ENCODE peak calls at places on chromosomes 16 and 17, in ten cellular contexts. Q is dermis blood vessel endothelial cell; S is naive thymus-derived CD8-positive, alpha-beta T cell; E is EH; C is DMS79 treated with DMSO at 0.1 percent for 48 hours; M is stomach; I is T-helper 2 cell; W is glomerular endothelial cell; Y is GF-D8; X is SJSA1. U is an unnamed sample.

GRCh38 chr16:75138636-75139035 is 9.7 kb upstream of the ZFP1 start:
- DNase-seq in W (no peak), E (peak), Q (peak), S (no peak), M (no peak), Y (no peak), X (peak), C (no peak), I (no peak), U (no peak)

GRCh38 chr16:27127293-27127692 is 60.6 kb downstream of the C16orf82 start:
- DNase-seq in X (no peak), Y (no peak), S (no peak), E (peak), M (no peak), Q (peak), C (no peak), W (no peak), I (no peak), U (no peak)

GRCh38 chr16:57755726-57756423 is 20.3 kb downstream of the KATNB1 start:
- DNase-seq in Y (no peak), Q (no peak), C (no peak), W (no peak), X (no peak), E (no peak), I (no peak), M (no peak), S (no peak), U (no peak)

GRCh38 chr16:31880322-31880979 is 6.8 kb downstream of the ZNF267 start:
- DNase-seq in M (no peak), Q (peak), X (peak), W (peak), C (no peak), Y (no peak), I (no peak), E (peak), S (no peak), U (no peak)

GRCh38 chr16:81523387-81524115 is 78.9 kb downstream of the CMIP start:
- DNase-seq in E (peak), M (peak), C (no peak), Y (no peak), Q (no peak), W (no peak), I (peak), X (peak), S (no peak), U (no peak)

GRCh38 chr17:3665834-3666233 is 2.5 kb downstream of the TAX1BP3 start:
- DNase-seq in M (no peak), W (no peak), C (no peak), Q (no peak), X (no peak), E (no peak), S (no peak), I (no peak), Y (no peak), U (no peak)

GRCh38 chr16:72649254-72649944 is 398.5 kb downstream of the ZFHX3 start:
- DNase-seq in M (no peak), Y (no peak), X (no peak), I (no peak), S (no peak), Q (no peak), W (no peak), C (no peak), E (no peak), U (no peak)

GRCh38 chr16:86391987-86392386 is 118.3 kb upstream of the FOXF1 start:
- DNase-seq in C (no peak), Y (no peak), E (peak), X (peak), S (no peak), Q (peak), I (no peak), W (no peak), M (no peak), U (no peak)

GRCh38 chr17:797236-797635 is 15.1 kb downstream of the MRM3 start:
- DNase-seq in M (no peak), S (no peak), X (no peak), W (no peak), Y (no peak), Q (peak), I (no peak), E (no peak), C (no peak), U (no peak)

GRCh38 chr17:67920212-67920611 is 76.1 kb downstream of the C17orf58 start:
- DNase-seq in E (no peak), Y (no peak), W (no peak), M (no peak), S (no peak), X (no peak), C (no peak), I (no peak), Q (no peak), U (no peak)

GRCh38 chr17:75271955-75272847 is 1.2 kb upstream of the MIF4GD start:
- DNase-seq in C (no peak), S (no peak), Y (no peak), I (no peak), E (peak), W (no peak), M (no peak), X (no peak), Q (no peak), U (no peak)

GRCh38 chr17:47741109-47741792 is 8.2 kb downstream of the TBX21 start:
- DNase-seq in M (peak), Q (no peak), C (no peak), X (no peak), E (no peak), W (no peak), Y (no peak), I (peak), S (no peak), U (no peak)

GRCh38 chr16:81649561-81649960 is 129.5 kb upstream of the PLCG2 start:
- DNase-seq in W (no peak), S (no peak), E (no peak), M (no peak), Y (no peak), Q (no peak), I (no peak), C (no peak), X (no peak), U (no peak)

U was measured in NCI-H2029 treated with DMSO at 0.1 percent for 48 hours.